ENCODE peak calls at places on chromosomes 3 and 15, in nine cellular contexts. Z, Q, G, O, Y, T, L, H and R are unnamed samples. For H3K4me1 and H3K79me2, the result is how much of the 10 kb centered on the place peaks cover.

GRCh38 chr3:139302801-139303113 is 41.1 kb upstream of the MRPS22 start:
- DNase-seq in Z (no peak), Q (no peak), G (no peak), O (no peak), Y (no peak), T (no peak), L (no peak), H (no peak), R (no peak)

GRCh38 chr3:184712579-184713355 is 903 bp upstream of the MAGEF1 start:
- DNase-seq in Z (no peak), Q (no peak), G (no peak), O (no peak), Y (no peak), T (peak), L (peak), H (no peak), R (no peak)

GRCh38 chr15:70289191-70289955 is 191.7 kb upstream of the TLE3 start:
- DNase-seq in Z (peak), Q (peak), G (no peak), O (peak), Y (no peak), T (peak), L (peak), H (peak), R (no peak)

GRCh38 chr3:14481646-14482036 is 58.5 kb downstream of the GRIP2 start:
- DNase-seq in Z (no peak), Q (no peak), G (no peak), O (no peak), Y (no peak), T (no peak), L (no peak), H (no peak), R (no peak)

GRCh38 chr3:23831517-23832394 is 26.0 kb downstream of the UBE2E1 start:
- DNase-seq in Z (no peak), Q (no peak), G (no peak), O (no peak), Y (no peak), T (no peak), L (no peak), H (no peak), R (no peak)

GRCh38 chr3:20043398-20043797 is 3.2 kb downstream of the KAT2B start:
- DNase-seq in Z (no peak), Q (no peak), G (no peak), O (peak), Y (peak), T (no peak), L (peak), H (peak), R (peak)

GRCh38 chr3:156792945-156793344 is 33.2 kb upstream of the LEKR1 start:
- DNase-seq in Z (no peak), Q (no peak), G (no peak), O (peak), Y (no peak), T (no peak), L (peak), H (no peak), R (no peak)

GRCh38 chr3:107272471-107272870 is 104.8 kb upstream of the CCDC54 start:
- DNase-seq in Z (no peak), Q (no peak), G (no peak), O (no peak), Y (no peak), T (no peak), L (peak), H (no peak), R (no peak)

GRCh38 chr15:88487796-88488523 is 20.5 kb downstream of the MRPS11 start:
- DNase-seq in Z (peak), Q (no peak), G (no peak), O (no peak), Y (no peak), T (no peak), L (peak), H (no peak), R (no peak)

GRCh38 chr3:40989141-40990061 is 209.9 kb upstream of the CTNNB1 start:
- DNase-seq in Z (no peak), Q (no peak), G (no peak), O (no peak), Y (no peak), T (no peak), L (no peak), H (no peak), R (no peak)

GRCh38 chr3:189967254-189967865 is 153.3 kb downstream of the P3H2 start:
- DNase-seq in Z (peak), Q (no peak), G (peak), O (peak), Y (peak), T (peak), L (peak), H (peak), R (peak)

DNA sequence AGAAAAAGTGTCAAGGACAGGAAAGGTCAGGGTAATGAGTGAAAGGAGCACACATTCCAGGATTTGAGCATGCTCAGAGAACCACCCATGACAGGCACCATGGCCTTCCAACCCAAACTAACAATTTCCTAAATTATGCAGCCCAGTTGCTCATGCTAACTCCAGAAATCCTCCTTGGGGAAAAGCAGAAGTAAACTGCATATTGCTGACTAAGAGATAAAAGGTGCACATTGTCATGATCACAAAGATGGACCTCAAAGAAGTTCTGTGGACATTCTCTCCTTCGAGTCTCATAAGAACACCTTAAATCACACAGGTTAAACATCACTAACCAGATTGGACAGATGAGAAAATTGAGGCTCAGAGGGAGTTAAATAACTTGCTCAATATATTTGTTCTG is 97.6 kb upstream of the SLC25A36 start:
- DNase-seq in Z (no peak), Q (no peak), G (no peak), O (no peak), Y (peak), T (no peak), L (no peak), H (no peak), R (no peak)
- H3K4me2 ChIP-seq in Z (no peak), Q (no peak), G (no peak), O (no peak), Y (peak), T (no peak), L (no peak), H (no peak), R (peak)

GRCh38 chr3:82002993-82003642 is 241.7 kb upstream of the GBE1 start:
- DNase-seq in Z (no peak), Q (no peak), G (no peak), O (no peak), Y (no peak), T (no peak), L (no peak), H (no peak), R (no peak)
- H3K4me1 ChIP-seq in Z (under half), Q (under half), G (under half), O (under half), Y (under half), T (under half), L (under half), H (under half), R (under half)

DNA sequence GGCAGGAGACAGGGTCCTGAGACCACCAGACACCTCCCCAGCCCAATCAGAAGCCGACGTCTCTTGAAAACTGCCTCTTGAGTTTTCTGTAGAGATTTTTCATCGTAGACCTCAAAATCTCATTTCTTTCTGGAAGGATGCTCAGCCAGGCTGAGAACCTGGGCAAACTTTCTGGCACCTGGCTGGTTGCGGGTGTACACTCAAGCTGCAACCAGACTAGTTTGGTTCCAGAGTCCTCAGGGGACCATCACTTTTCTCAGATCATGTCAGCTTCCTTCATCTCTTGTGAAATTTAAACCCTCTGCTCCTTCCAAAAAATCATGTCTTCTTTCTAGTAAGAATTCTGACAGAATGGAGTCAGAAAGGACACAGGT is 45.1 kb downstream of the CMTM7 start:
- DNase-seq in Z (no peak), Q (no peak), G (no peak), O (no peak), Y (no peak), T (no peak), L (no peak), H (no peak), R (peak)
- H3K79me2 ChIP-seq in Z (under half), Q (under half), G (under half), O (under half), Y (under half), T (half or more), L (under half), H (under half), R (under half)

DNA sequence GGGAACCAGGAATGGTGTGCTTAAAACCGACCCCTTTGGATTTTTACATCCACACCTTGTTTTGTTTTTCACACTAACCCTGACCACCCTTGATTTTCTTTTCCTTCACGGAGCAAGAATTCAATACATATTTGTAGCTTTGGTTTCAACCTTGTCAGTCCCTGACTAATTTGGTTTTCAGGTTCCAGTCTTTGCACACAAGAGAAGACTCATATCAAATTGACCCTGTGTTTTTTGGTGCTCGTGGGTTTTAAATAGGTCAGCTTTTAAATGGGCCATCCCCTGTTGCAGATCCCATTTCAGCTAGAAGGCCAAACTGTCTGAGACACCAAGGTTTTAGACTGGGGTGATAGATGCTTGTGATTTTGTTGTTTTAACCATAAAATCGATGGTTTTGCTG is 26.4 kb downstream of the ANP32A start:
- DNase-seq in Z (no peak), Q (no peak), G (no peak), O (no peak), Y (no peak), T (no peak), L (no peak), H (no peak), R (no peak)
- H3K4me2 ChIP-seq in Z (peak), Q (no peak), G (no peak), O (no peak), Y (no peak), T (no peak), L (no peak), H (peak), R (peak)